ENCODE peak calls at places on chromosomes 11 and 22, in ten cellular contexts. X is heart right ventricle; L is heart left ventricle; J is CD8-positive, alpha-beta T cell; R is HCT116; K is tibial artery; E is AG04450; V is MM.1S; W is fibroblast of lung; G is lower lobe of right lung. P is an unnamed sample. For H3K27me3, the result is how much of the 10 kb centered on the place peaks cover.

GRCh38 chr11:124812876-124813275 is 12.7 kb upstream of the MSANTD2 start:
- DNase-seq in R (no peak), G (no peak), X (no peak), K (no peak), E (no peak), W (no peak), L (no peak), J (no peak), V (no peak), P (no peak)

GRCh38 chr11:17745032-17745772 is 10.6 kb downstream of the KCNC1 start:
- DNase-seq in V (no peak), X (no peak), L (peak), E (no peak), J (no peak), R (no peak), W (no peak), K (peak), G (peak), P (no peak)

GRCh38 chr11:77046060-77046501 is 11.9 kb downstream of the B3GNT6 start:
- DNase-seq in K (no peak), W (no peak), J (peak), G (peak), X (no peak), R (peak), V (peak), L (no peak), E (no peak), P (peak)

GRCh38 chr11:44767421-44767820 is 40.7 kb downstream of the TSPAN18 start:
- DNase-seq in J (no peak), V (no peak), X (no peak), L (no peak), W (no peak), E (no peak), K (no peak), R (no peak), G (no peak), P (no peak)

GRCh38 chr11:64534391-64534801 is 56.6 kb upstream of the SLC22A12 start:
- DNase-seq in K (peak), E (no peak), G (peak), V (no peak), W (no peak), L (no peak), J (no peak), X (no peak), R (no peak), P (no peak)

GRCh38 chr22:23705358-23705757 is 14.5 kb downstream of the RGL4 start:
- DNase-seq in J (no peak), W (no peak), X (no peak), R (no peak), E (no peak), V (no peak), K (no peak), L (no peak), G (no peak), P (no peak)

GRCh38 chr22:31084811-31085492 is 3.8 kb downstream of the SMTN start:
- DNase-seq in K (peak), R (no peak), L (peak), G (peak), W (peak), X (peak), J (peak), E (peak), V (peak), P (peak)

GRCh38 chr11:76763573-76764348 is 19.4 kb upstream of the TSKU start:
- DNase-seq in G (no peak), R (no peak), W (peak), V (no peak), E (no peak), L (peak), K (peak), X (peak), J (no peak), P (no peak)

GRCh38 chr11:69923196-69923595 is 104.0 kb upstream of the FGF3 start:
- DNase-seq in L (peak), V (no peak), J (no peak), G (peak), E (no peak), X (no peak), W (no peak), R (no peak), K (peak), P (no peak)

GRCh38 chr22:42805016-42805997 is 51.8 kb downstream of the ARFGAP3 start:
- DNase-seq in L (peak), G (peak), J (no peak), E (no peak), K (no peak), V (no peak), R (no peak), W (no peak), X (no peak), P (no peak)

GRCh38 chr11:14342906-14343305 is 16.1 kb downstream of the RRAS2 start:
- DNase-seq in L (no peak), G (no peak), E (peak), J (no peak), X (no peak), V (peak), W (peak), R (no peak), K (no peak), P (no peak)

GRCh38 chr11:58285483-58286040 is 17.5 kb upstream of the OR10W1 start:
- DNase-seq in L (no peak), J (no peak), E (no peak), X (no peak), G (no peak), K (no peak), R (no peak), W (no peak), V (no peak), P (no peak)

GRCh38 chr11:13535819-13536218 is 40.0 kb upstream of the PTH start:
- DNase-seq in J (no peak), W (no peak), E (no peak), R (peak), X (no peak), V (no peak), G (no peak), L (no peak), K (no peak), P (no peak)

GRCh38 chr11:18369398-18369797 is 25.0 kb upstream of the LDHA start:
- DNase-seq in V (no peak), K (no peak), J (no peak), X (no peak), E (no peak), R (no peak), L (no peak), W (no peak), G (no peak), P (no peak)

GRCh38 chr11:61697764-61698163 is 17.6 kb downstream of the DAGLA start:
- DNase-seq in K (no peak), V (no peak), R (no peak), X (no peak), G (no peak), L (no peak), J (no peak), W (no peak), E (no peak), P (no peak)

GRCh38 chr11:128653828-128654231 is 40.0 kb upstream of the FLI1 start:
- DNase-seq in W (no peak), V (no peak), J (no peak), X (peak), L (peak), E (no peak), R (no peak), G (peak), K (peak), P (no peak)

GRCh38 chr11:34564406-34564805 is 50.8 kb upstream of the ELF5 start:
- DNase-seq in J (no peak), L (no peak), G (no peak), R (peak), E (no peak), V (no peak), X (no peak), W (no peak), K (no peak), P (no peak)

GRCh38 chr11:76234704-76235232 is 28.5 kb upstream of the WNT11 start:
- DNase-seq in E (no peak), K (peak), G (peak), J (no peak), W (no peak), X (no peak), L (peak), R (no peak), V (peak), P (no peak)

GRCh38 chr11:30329150-30329940 is 6.4 kb downstream of the ARL14EP start:
- DNase-seq in K (no peak), E (no peak), L (no peak), R (no peak), X (no peak), J (no peak), W (no peak), V (no peak), G (no peak), P (no peak)

GRCh38 chr11:30328676-30329075 is 5.8 kb downstream of the ARL14EP start:
- DNase-seq in R (no peak), J (no peak), E (no peak), L (no peak), W (no peak), G (no peak), V (no peak), X (no peak), K (no peak), P (no peak)

GRCh38 chr11:30326911-30327310 is 4.0 kb downstream of the ARL14EP start:
- DNase-seq in K (no peak), L (no peak), R (no peak), E (no peak), V (no peak), W (no peak), J (no peak), G (no peak), X (no peak), P (no peak)

GRCh38 chr11:30322826-30323710 is at the start of gene ARL14EP:
- DNase-seq in L (peak), V (peak), J (peak), E (peak), W (peak), K (peak), R (peak), G (peak), X (peak), P (peak)

DNA sequence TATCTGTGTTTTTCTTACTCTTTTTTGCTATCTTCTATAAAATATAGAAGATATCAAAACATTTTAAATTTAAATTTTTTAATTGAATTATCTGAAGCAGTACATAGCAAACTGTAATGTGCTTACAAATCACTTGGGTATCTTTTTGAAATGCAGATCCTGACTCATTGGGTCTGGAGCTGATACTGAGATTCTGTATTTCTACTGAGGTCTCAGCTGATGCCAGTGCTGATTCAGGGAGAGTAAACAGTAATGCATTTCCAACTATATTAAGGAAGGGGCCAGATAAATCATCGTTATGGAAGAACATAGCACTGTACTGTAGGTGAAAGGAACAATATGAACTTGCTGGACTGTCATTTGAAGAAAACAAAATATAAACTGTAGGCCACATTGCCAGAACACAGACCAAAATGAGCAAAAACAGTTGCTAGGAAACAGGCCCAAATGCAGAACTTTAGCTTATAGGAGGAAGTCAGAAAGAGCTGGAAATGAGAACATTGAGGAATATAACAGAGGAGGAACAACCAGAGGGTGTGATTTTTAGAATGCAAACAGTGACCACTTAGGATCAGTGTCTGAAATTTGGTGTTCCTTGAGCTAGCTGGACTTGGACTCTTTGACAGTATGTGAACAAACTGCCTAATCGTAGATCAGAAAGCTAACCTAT is 3.3 kb downstream of the ARL14EP start:
- DNase-seq in J (no peak), X (no peak), E (no peak), R (no peak), W (no peak), K (no peak), G (no peak), V (no peak), L (no peak), P (no peak)
- H3K27me3 ChIP-seq in J (under half), X (under half), E (under half), R (under half), W (under half), K (under half), G (under half), V (under half), L (under half), P (under half)

GRCh38 chr11:131664246-131664645 is 293.8 kb downstream of the NTM start:
- DNase-seq in L (no peak), W (no peak), J (no peak), V (no peak), G (no peak), E (no peak), K (no peak), X (no peak), R (no peak), P (no peak)
- H3K27me3 ChIP-seq in L (under half), W (under half), J (under half), V (under half), G (under half), E (under half), K (under half), X (under half), R (under half), P (under half)

DNA sequence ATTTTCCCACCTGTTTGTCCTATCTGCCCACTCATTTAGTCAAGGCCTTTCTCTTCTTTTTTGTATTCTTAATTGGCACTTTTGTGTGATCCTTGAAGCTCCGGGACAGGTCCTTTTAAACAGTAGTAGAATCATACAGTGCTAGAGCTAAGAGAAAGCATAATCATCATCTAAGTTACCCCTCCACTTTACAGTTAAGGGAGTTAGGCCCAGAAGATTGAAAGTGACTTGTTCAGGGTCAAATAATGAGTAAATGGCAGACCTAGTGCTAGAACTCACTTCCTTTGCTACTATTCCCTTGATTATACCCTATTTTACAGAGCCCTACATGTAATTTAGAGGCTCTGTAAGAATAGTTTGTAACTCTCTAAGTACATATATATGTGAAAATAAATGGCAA is 2.5 kb downstream of the USP47 start:
- DNase-seq in K (no peak), L (no peak), G (no peak), R (no peak), J (no peak), V (no peak), E (no peak), X (no peak), W (no peak), P (no peak)
- H3K27me3 ChIP-seq in K (under half), L (under half), G (under half), R (under half), J (under half), V (under half), E (under half), X (under half), W (under half), P (under half)

GRCh38 chr22:22655452-22656108 is 11.2 kb downstream of the GGTLC2 start:
- DNase-seq in E (no peak), V (no peak), G (no peak), W (peak), K (no peak), J (no peak), X (no peak), L (no peak), R (no peak), P (no peak)

GRCh38 chr22:22662095-22662494 is 17.7 kb downstream of the GGTLC2 start:
- DNase-seq in K (no peak), E (no peak), R (no peak), W (no peak), J (no peak), V (no peak), G (no peak), L (no peak), X (no peak), P (no peak)

GRCh38 chr22:22661275-22661674 is 16.9 kb downstream of the GGTLC2 start:
- DNase-seq in L (no peak), E (no peak), J (no peak), W (no peak), X (no peak), V (no peak), R (no peak), K (no peak), G (no peak), P (no peak)

GRCh38 chr22:22657712-22658111 is 13.3 kb downstream of the GGTLC2 start:
- DNase-seq in E (no peak), L (no peak), G (no peak), R (no peak), W (no peak), J (no peak), V (no peak), K (no peak), X (no peak), P (no peak)
- H3K27me3 ChIP-seq in E (under half), L (under half), G (under half), R (under half), W (under half), J (under half), V (under half), K (under half), X (under half), P (under half)

P was measured in GM06990.